ENCODE peak calls at places on chromosomes 5 and 9, in eight cellular contexts. Q, M, E, Y, J, X, V and D are unnamed samples.
A peak's percentile ranks its signal among the peaks of the same experiment; 100 is the strongest.

GRCh38 chr9:136511670-136512592 is 29.1 kb upstream of the SEC16A start:
- DNase-seq in J (peak; percentile 89), X (no peak), V (no peak), E (peak; percentile 84), M (no peak), Y (no peak), Q (peak; percentile 89), D (no peak)

GRCh38 chr5:176863765-176864098 is 35.4 kb downstream of the HK3 start:
- DNase-seq in Y (no peak), J (no peak), E (no peak), M (no peak), V (no peak), X (no peak), Q (no peak), D (no peak)

GRCh38 chr9:123033864-123034598 is 564 bp downstream of the GPR21 start:
- DNase-seq in J (no peak), E (no peak), Y (no peak), X (no peak), V (peak; percentile 22), Q (no peak), M (no peak), D (no peak)

GRCh38 chr9:75754090-75754489 is 136.4 kb upstream of the PCSK5 start:
- DNase-seq in M (no peak), Y (no peak), E (peak; percentile 72), Q (no peak), V (no peak), X (no peak), J (peak; percentile 67), D (no peak)

GRCh38 chr5:39948867-39949468 is 524.2 kb upstream of the DAB2 start:
- DNase-seq in V (peak; percentile 71), M (peak; percentile 81), Q (peak; percentile 83), X (peak; percentile 49), E (no peak), Y (peak; percentile 58), J (peak; percentile 44), D (peak; percentile 27)

GRCh38 chr5:172569862-172570558 is 71.1 kb upstream of the NEURL1B start:
- DNase-seq in M (no peak), X (no peak), E (no peak), J (no peak), Q (no peak), V (no peak), Y (no peak), D (no peak)

GRCh38 chr5:73253047-73253660 is 80.2 kb downstream of the TMEM174 start:
- DNase-seq in Y (no peak), J (no peak), E (no peak), X (no peak), M (no peak), Q (no peak), V (no peak), D (no peak)

GRCh38 chr5:66239034-66239433 is 94.9 kb downstream of the SREK1 start:
- DNase-seq in E (no peak), V (no peak), Y (no peak), X (no peak), J (no peak), Q (peak; percentile 7), M (peak; percentile 44), D (no peak)

GRCh38 chr5:72140711-72141110 is 33.4 kb downstream of the MAP1B start:
- DNase-seq in X (no peak), E (no peak), Y (no peak), J (no peak), M (no peak), V (no peak), Q (no peak), D (no peak)

GRCh38 chr5:133531634-133532033 is 80.7 kb downstream of the FSTL4 start:
- DNase-seq in Y (no peak), J (no peak), Q (peak; percentile 13), M (peak; percentile 7), V (peak; percentile 20), X (no peak), E (no peak), D (peak; percentile 39)

GRCh38 chr5:123095694-123096120 is 6.7 kb downstream of the PRDM6 start:
- DNase-seq in V (no peak), Y (no peak), X (no peak), M (no peak), J (no peak), Q (no peak), E (no peak), D (no peak)

GRCh38 chr9:98472216-98472615 is 216.8 kb upstream of the TBC1D2 start:
- DNase-seq in X (no peak), Q (no peak), E (no peak), V (no peak), J (no peak), M (peak; percentile 57), Y (no peak), D (no peak)

GRCh38 chr9:94623253-94623652 is 16.1 kb downstream of the FBP1 start:
- DNase-seq in E (no peak), X (peak; percentile 16), V (no peak), Y (no peak), M (peak; percentile 32), J (no peak), Q (peak; percentile 23), D (no peak)

GRCh38 chr5:6435356-6435755 is 13.3 kb upstream of the UBE2QL1 start:
- DNase-seq in M (peak; percentile 37), Q (peak; percentile 1), V (no peak), J (no peak), E (no peak), Y (no peak), X (no peak), D (no peak)

GRCh38 chr9:8558176-8558575 is 758.6 kb upstream of the DMAC1 start:
- DNase-seq in X (no peak), Q (peak; percentile 11), J (no peak), E (no peak), V (peak; percentile 9), Y (no peak), M (peak; percentile 68), D (no peak)

GRCh38 chr9:134319306-134320194 is 6.7 kb upstream of the RXRA start:
- DNase-seq in Q (no peak), M (no peak), E (peak; percentile 11), Y (no peak), V (no peak), X (no peak), J (no peak), D (no peak)

GRCh38 chr9:116087751-116088194 is 65.8 kb upstream of the PAPPA start:
- DNase-seq in J (no peak), M (peak; percentile 70), E (no peak), Y (no peak), V (peak; percentile 56), Q (peak; percentile 43), X (peak; percentile 86), D (peak; percentile 75)

GRCh38 chr9:86909388-86909787 is 37.9 kb downstream of the GAS1 start:
- DNase-seq in Q (peak; percentile 56), Y (no peak), M (peak; percentile 5), X (no peak), J (no peak), V (peak; percentile 9), E (no peak), D (no peak)

GRCh38 chr5:79516986-79517385 is 3.1 kb upstream of the HOMER1 start:
- DNase-seq in Y (no peak), M (no peak), Q (no peak), E (no peak), X (no peak), J (no peak), V (no peak), D (no peak)

GRCh38 chr5:159673538-159673937 is 242.7 kb upstream of the ADRA1B start:
- DNase-seq in V (no peak), J (no peak), Q (no peak), E (no peak), Y (no peak), X (no peak), M (peak; percentile 3), D (no peak)

GRCh38 chr5:159667286-159667685 is 249.0 kb upstream of the ADRA1B start:
- DNase-seq in E (no peak), Q (no peak), J (no peak), V (no peak), Y (no peak), M (no peak), X (no peak), D (no peak)

GRCh38 chr5:159669559-159669958 is 246.7 kb upstream of the ADRA1B start:
- DNase-seq in Y (no peak), X (no peak), Q (no peak), J (no peak), M (peak; percentile 41), V (peak; percentile 1), E (no peak), D (no peak)

GRCh38 chr5:159663986-159664385 is 252.3 kb upstream of the ADRA1B start:
- DNase-seq in Y (no peak), V (no peak), E (no peak), Q (no peak), M (no peak), X (no peak), J (no peak), D (no peak)

GRCh38 chr5:159668556-159668955 is 247.7 kb upstream of the ADRA1B start:
- DNase-seq in J (no peak), X (no peak), E (no peak), V (no peak), Y (no peak), M (no peak), Q (no peak), D (no peak)
- H3K4me3 ChIP-seq in J (no peak overlapping the region), X (no peak overlapping the region), E (no peak overlapping the region), V (no peak overlapping the region), Y (no peak overlapping the region), M (no peak overlapping the region), Q (no peak overlapping the region), D (no peak overlapping the region)

GRCh38 chr9:110064721-110065252 is 143.2 kb downstream of the C9orf152 start:
- DNase-seq in Y (no peak), E (peak; percentile 51), Q (no peak), X (no peak), J (no peak), M (no peak), V (no peak), D (no peak)
- H3K4me3 ChIP-seq in Y (no peak overlapping the region), E (peak overlapping the region; percentile 10), Q (no peak overlapping the region), X (no peak overlapping the region), J (no peak overlapping the region), M (no peak overlapping the region), V (no peak overlapping the region), D (no peak overlapping the region)

GRCh38 chr9:16626577-16627130 is 243.8 kb downstream of the BNC2 start:
- DNase-seq in V (peak; percentile 89), J (no peak), E (no peak), Y (no peak), X (peak; percentile 72), M (peak; percentile 45), Q (peak; percentile 87), D (peak; percentile 61)
- H3K4me3 ChIP-seq in V (no peak overlapping the region), J (no peak overlapping the region), E (no peak overlapping the region), Y (no peak overlapping the region), X (peak overlapping the region; percentile 9), M (no peak overlapping the region), Q (no peak overlapping the region), D (no peak overlapping the region)

DNA sequence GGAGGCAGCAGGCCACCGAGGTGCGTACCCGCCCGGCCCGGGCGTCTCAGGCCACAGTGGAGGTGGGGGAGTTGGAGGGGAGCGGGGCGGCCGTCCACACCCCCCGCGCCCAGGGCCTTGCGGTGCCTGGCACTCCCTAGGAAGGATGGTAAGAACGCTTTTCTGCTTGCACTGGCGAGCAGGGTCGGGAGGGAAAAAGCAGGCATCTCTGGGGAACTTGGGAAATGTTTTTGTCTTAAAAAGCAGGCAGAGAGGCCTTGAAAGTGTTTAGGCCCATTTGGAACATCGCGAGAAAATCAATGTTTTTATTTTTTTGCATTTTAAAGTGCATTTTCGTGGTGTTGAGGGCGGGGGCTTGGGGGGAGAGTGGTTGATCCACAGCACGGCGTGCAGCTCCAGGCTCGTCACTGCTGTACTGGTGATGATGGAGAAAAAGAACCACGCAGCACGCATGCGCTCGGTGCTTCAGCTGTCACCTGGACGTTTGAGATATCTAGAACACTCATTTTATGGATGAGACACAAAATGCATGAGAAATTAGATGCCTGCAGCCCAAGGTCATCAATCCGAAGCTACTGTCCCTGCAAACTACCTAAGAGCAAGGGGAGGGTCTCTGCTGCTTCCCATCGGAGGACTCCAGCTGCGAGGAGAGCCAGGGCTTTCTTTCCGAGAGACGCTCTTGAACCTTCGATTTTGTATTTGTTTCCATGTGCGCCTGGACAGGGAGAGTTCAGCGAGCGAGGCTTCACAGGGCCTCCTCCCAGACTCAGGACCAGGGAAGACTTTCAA is 2.2 kb downstream of the DMRT2 start:
- DNase-seq in Y (no peak), Q (no peak), X (no peak), J (no peak), V (no peak), E (no peak), M (no peak), D (no peak)
- H3K4me3 ChIP-seq in Y (peak overlapping the region; percentile 15), Q (no peak overlapping the region), X (no peak overlapping the region), J (peak overlapping the region; percentile 50), V (no peak overlapping the region), E (peak overlapping the region; percentile 60), M (peak overlapping the region; percentile 27), D (peak overlapping the region; percentile 49)